ENCODE peak calls at places on chromosomes 16 and 17, in ten cellular contexts. One of them, this sample, is unnamed.

GRCh38 chr16:76784530-76784929 is 406.5 kb upstream of the MON1B start:
- DNase-seq in aorta: no peak
- DNase-seq in GM13977: no peak
- DNase-seq in T-helper 1 cell: no peak
- DNase-seq in T-helper 2 cell: no peak
- DNase-seq in left kidney: peak
- DNase-seq in ACHN: no peak
- DNase-seq in caudate nucleus: no peak
- DNase-seq in Calu3: no peak
- DNase-seq in fibroblast of mammary gland: no peak
- DNase-seq in this sample: no peak

GRCh38 chr16:79902351-79902750 is 301.8 kb upstream of the MAF start:
- DNase-seq in fibroblast of mammary gland: no peak
- DNase-seq in caudate nucleus: no peak
- DNase-seq in aorta: no peak
- DNase-seq in GM13977: no peak
- DNase-seq in T-helper 1 cell: no peak
- DNase-seq in T-helper 2 cell: no peak
- DNase-seq in Calu3: no peak
- DNase-seq in left kidney: no peak
- DNase-seq in ACHN: peak
- DNase-seq in this sample: no peak

GRCh38 chr17:53607475-53607874 is 215.3 kb upstream of the KIF2B start:
- DNase-seq in Calu3: no peak
- DNase-seq in T-helper 2 cell: no peak
- DNase-seq in GM13977: no peak
- DNase-seq in aorta: no peak
- DNase-seq in ACHN: no peak
- DNase-seq in T-helper 1 cell: no peak
- DNase-seq in left kidney: peak
- DNase-seq in caudate nucleus: no peak
- DNase-seq in fibroblast of mammary gland: no peak
- DNase-seq in this sample: no peak

GRCh38 chr17:2994441-2994840 is 69.0 kb downstream of the OR1D5 start:
- DNase-seq in caudate nucleus: no peak
- DNase-seq in ACHN: no peak
- DNase-seq in aorta: no peak
- DNase-seq in Calu3: no peak
- DNase-seq in T-helper 2 cell: no peak
- DNase-seq in GM13977: no peak
- DNase-seq in fibroblast of mammary gland: no peak
- DNase-seq in T-helper 1 cell: no peak
- DNase-seq in left kidney: no peak
- DNase-seq in this sample: no peak

GRCh38 chr17:57243171-57243622 is 13.1 kb upstream of the MSI2 start:
- DNase-seq in T-helper 2 cell: peak
- DNase-seq in ACHN: peak
- DNase-seq in left kidney: peak
- DNase-seq in aorta: peak
- DNase-seq in Calu3: peak
- DNase-seq in caudate nucleus: no peak
- DNase-seq in fibroblast of mammary gland: peak
- DNase-seq in GM13977: peak
- DNase-seq in T-helper 1 cell: peak
- DNase-seq in this sample: peak

GRCh38 chr16:89478576-89479221 is 11.7 kb downstream of the ANKRD11 start:
- DNase-seq in ACHN: no peak
- DNase-seq in GM13977: no peak
- DNase-seq in caudate nucleus: no peak
- DNase-seq in Calu3: no peak
- DNase-seq in left kidney: no peak
- DNase-seq in T-helper 1 cell: no peak
- DNase-seq in fibroblast of mammary gland: peak
- DNase-seq in aorta: no peak
- DNase-seq in T-helper 2 cell: no peak
- DNase-seq in this sample: no peak

GRCh38 chr16:81485225-81485624 is 40.6 kb downstream of the CMIP start:
- DNase-seq in caudate nucleus: no peak
- DNase-seq in left kidney: no peak
- DNase-seq in Calu3: no peak
- DNase-seq in fibroblast of mammary gland: peak
- DNase-seq in aorta: no peak
- DNase-seq in GM13977: no peak
- DNase-seq in T-helper 2 cell: no peak
- DNase-seq in ACHN: no peak
- DNase-seq in T-helper 1 cell: no peak
- DNase-seq in this sample: no peak

GRCh38 chr16:52912565-52913173 is 140.0 kb downstream of the CHD9NB start:
- DNase-seq in left kidney: peak
- DNase-seq in GM13977: peak
- DNase-seq in T-helper 1 cell: no peak
- DNase-seq in aorta: no peak
- DNase-seq in T-helper 2 cell: no peak
- DNase-seq in fibroblast of mammary gland: peak
- DNase-seq in Calu3: peak
- DNase-seq in ACHN: peak
- DNase-seq in caudate nucleus: no peak
- DNase-seq in this sample: peak